ENCODE peak calls at places on chromosomes 5 and 9, in five cellular contexts. One of them, this sample, is unnamed.

GRCh38 chr5:136028782-136029742 is at the start of gene TGFBI:
- DNase-seq in A549: peak; percentile 78
- DNase-seq in K562: no peak
- DNase-seq in HCT116: no peak
- DNase-seq in WTC11: peak; percentile 72
- DNase-seq in this sample: no peak

GRCh38 chr9:134624119-134624826 is 17.3 kb upstream of the COL5A1 start:
- DNase-seq in K562: no peak
- DNase-seq in A549: no peak
- DNase-seq in WTC11: peak; percentile 9
- DNase-seq in HCT116: no peak
- DNase-seq in this sample: no peak

GRCh38 chr9:123775885-123776284 is 154.0 kb downstream of the DENND1A start:
- DNase-seq in A549: no peak
- DNase-seq in K562: no peak
- DNase-seq in WTC11: no peak
- DNase-seq in HCT116: no peak
- DNase-seq in this sample: no peak

GRCh38 chr5:146223179-146223578 is 19.8 kb downstream of the RBM27 start:
- DNase-seq in K562: no peak
- DNase-seq in WTC11: no peak
- DNase-seq in HCT116: no peak
- DNase-seq in A549: no peak
- DNase-seq in this sample: no peak

GRCh38 chr5:34511481-34511880 is 144.6 kb upstream of the RAI14 start:
- DNase-seq in A549: no peak
- DNase-seq in K562: no peak
- DNase-seq in HCT116: no peak
- DNase-seq in WTC11: no peak
- DNase-seq in this sample: no peak

GRCh38 chr5:135223404-135223803 is 175.6 kb downstream of the MACROH2A1 start:
- DNase-seq in HCT116: no peak
- DNase-seq in A549: no peak
- DNase-seq in K562: no peak
- DNase-seq in WTC11: no peak
- DNase-seq in this sample: no peak

GRCh38 chr5:67095346-67095871 is 101.2 kb downstream of the CD180 start:
- DNase-seq in A549: peak; percentile 50
- DNase-seq in HCT116: no peak
- DNase-seq in WTC11: no peak
- DNase-seq in K562: no peak
- DNase-seq in this sample: no peak

GRCh38 chr9:91060520-91061343 is 259.1 kb downstream of the SYK start:
- DNase-seq in HCT116: no peak
- DNase-seq in K562: no peak
- DNase-seq in WTC11: no peak
- DNase-seq in A549: peak; percentile 91
- DNase-seq in this sample: peak; percentile 18

GRCh38 chr9:93193978-93194377 is 10.0 kb downstream of the WNK2 start:
- DNase-seq in HCT116: no peak
- DNase-seq in WTC11: no peak
- DNase-seq in A549: no peak
- DNase-seq in K562: no peak
- DNase-seq in this sample: no peak

GRCh38 chr9:91978739-91979414 is 28.8 kb upstream of the ROR2 start:
- DNase-seq in WTC11: peak; percentile 53
- DNase-seq in K562: peak; percentile 40
- DNase-seq in A549: peak; percentile 57
- DNase-seq in HCT116: peak; percentile 26
- DNase-seq in this sample: peak; percentile 60

GRCh38 chr5:131356619-131357018 is 92.8 kb downstream of the CDC42SE2 start:
- DNase-seq in WTC11: no peak
- DNase-seq in HCT116: no peak
- DNase-seq in K562: no peak
- DNase-seq in A549: no peak
- DNase-seq in this sample: no peak

GRCh38 chr5:149240354-149240998 is 31.2 kb upstream of the AFAP1L1 start:
- DNase-seq in K562: no peak
- DNase-seq in HCT116: no peak
- DNase-seq in WTC11: no peak
- DNase-seq in A549: no peak
- DNase-seq in this sample: peak; percentile 68

GRCh38 chr9:92607773-92608172 is 62.2 kb downstream of the IPPK start:
- DNase-seq in HCT116: no peak
- DNase-seq in A549: no peak
- DNase-seq in WTC11: no peak
- DNase-seq in K562: no peak
- DNase-seq in this sample: no peak

GRCh38 chr9:81411961-81412360 is 277.4 kb downstream of the TLE1 start:
- DNase-seq in K562: no peak
- DNase-seq in A549: no peak
- DNase-seq in WTC11: no peak
- DNase-seq in HCT116: no peak
- DNase-seq in this sample: no peak

GRCh38 chr5:65811895-65812294 is 89.9 kb downstream of the NLN start:
- DNase-seq in HCT116: peak; percentile 19
- DNase-seq in K562: no peak
- DNase-seq in WTC11: no peak
- DNase-seq in A549: no peak
- DNase-seq in this sample: no peak

GRCh38 chr5:139658928-139659667 is 10.9 kb downstream of the CXXC5 start:
- DNase-seq in HCT116: no peak
- DNase-seq in K562: no peak
- DNase-seq in A549: peak; percentile 70
- DNase-seq in WTC11: no peak
- DNase-seq in this sample: peak; percentile 67

GRCh38 chr9:96554326-96554725 is 65.3 kb downstream of the CDC14B start:
- DNase-seq in A549: no peak
- DNase-seq in WTC11: no peak
- DNase-seq in K562: no peak
- DNase-seq in HCT116: no peak
- DNase-seq in this sample: no peak

GRCh38 chr9:124260769-124261603 is 3.2 kb downstream of the NEK6 start:
- DNase-seq in K562: no peak
- DNase-seq in A549: peak; percentile 73
- DNase-seq in HCT116: no peak
- DNase-seq in WTC11: no peak
- DNase-seq in this sample: peak; percentile 91

GRCh38 chr5:90434116-90434714 is 24.7 kb upstream of the CETN3 start:
- DNase-seq in A549: peak; percentile 57
- DNase-seq in WTC11: peak; percentile 77
- DNase-seq in HCT116: peak; percentile 31
- DNase-seq in K562: peak; percentile 39
- DNase-seq in this sample: peak; percentile 66

GRCh38 chr5:177440211-177440989 is 6.2 kb upstream of the PRR7 start:
- DNase-seq in A549: no peak
- DNase-seq in WTC11: no peak
- DNase-seq in K562: no peak
- DNase-seq in HCT116: no peak
- DNase-seq in this sample: no peak

GRCh38 chr9:80605129-80605528 is 1033.4 kb downstream of the TLE4 start:
- DNase-seq in K562: no peak
- DNase-seq in A549: peak; percentile 35
- DNase-seq in HCT116: no peak
- DNase-seq in WTC11: no peak
- DNase-seq in this sample: peak; percentile 11

DNA sequence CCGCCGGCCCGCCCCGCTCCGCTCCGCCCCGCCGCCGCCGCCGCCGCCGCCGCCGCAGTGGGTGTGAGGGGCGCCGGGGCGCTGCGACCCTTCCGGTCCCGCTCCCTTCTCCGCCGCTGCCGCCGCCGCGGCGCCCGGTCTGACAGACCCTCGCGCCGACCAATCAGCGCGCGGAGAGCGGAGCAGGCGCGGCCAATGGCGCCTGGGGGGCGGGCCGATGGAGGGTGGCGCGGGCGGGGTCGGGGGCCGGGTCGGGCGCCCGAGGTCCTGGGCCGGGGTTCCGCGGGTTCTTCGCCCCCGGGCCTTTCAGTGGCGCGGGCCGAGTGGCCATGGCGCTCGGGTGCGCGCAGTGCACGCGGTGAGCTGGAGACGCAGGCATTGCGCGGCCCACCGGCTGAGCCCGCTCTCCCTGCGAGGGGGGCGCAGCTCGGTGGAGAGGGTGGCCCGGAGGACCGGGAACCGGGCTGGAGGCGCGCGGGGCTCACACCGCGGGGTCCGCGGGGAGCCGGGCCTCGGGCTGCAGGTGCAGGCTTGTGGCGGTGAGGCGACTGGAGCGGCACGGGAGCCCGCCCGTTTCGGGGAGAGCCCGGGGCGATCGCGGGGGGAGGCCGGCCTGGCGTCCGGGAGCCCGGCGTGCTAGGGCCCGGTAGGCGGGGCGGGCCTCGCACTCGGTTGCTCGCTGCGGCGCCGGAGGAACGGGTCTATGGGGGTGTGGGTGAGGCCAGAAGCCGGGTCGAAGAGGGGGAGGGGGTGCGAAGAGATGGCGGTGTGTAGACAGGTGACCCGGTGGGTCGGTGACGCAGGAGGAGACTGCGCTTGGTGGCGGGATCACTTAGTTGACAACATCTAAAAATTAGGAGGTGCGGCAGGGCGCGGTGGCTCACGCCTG is at the start of gene MAPK9:
- DNase-seq in WTC11: peak; percentile 85
- DNase-seq in A549: peak; percentile 76
- DNase-seq in HCT116: peak; percentile 43
- DNase-seq in K562: peak; percentile 97
- DNase-seq in this sample: peak; percentile 86
- TF ChIP-seq MAX in WTC11: no peak
- TF ChIP-seq MAX in A549: no peak
- TF ChIP-seq MAX in HCT116: peak; percentile 12
- TF ChIP-seq MAX in K562: no peak
- TF ChIP-seq MAX in this sample: no peak

GRCh38 chr9:73199448-73199847 is 47.8 kb downstream of the ANXA1 start:
- DNase-seq in HCT116: no peak
- DNase-seq in A549: no peak
- DNase-seq in WTC11: no peak
- DNase-seq in K562: no peak
- DNase-seq in this sample: no peak

GRCh38 chr9:73202992-73203391 is 51.3 kb downstream of the ANXA1 start:
- DNase-seq in A549: no peak
- DNase-seq in WTC11: no peak
- DNase-seq in K562: no peak
- DNase-seq in HCT116: no peak
- DNase-seq in this sample: peak; percentile 25

GRCh38 chr9:73199886-73200285 is 48.2 kb downstream of the ANXA1 start:
- DNase-seq in WTC11: peak; percentile 33
- DNase-seq in K562: peak; percentile 34
- DNase-seq in HCT116: peak; percentile 43
- DNase-seq in A549: peak; percentile 88
- DNase-seq in this sample: no peak

GRCh38 chr9:73204910-73205309 is 53.2 kb downstream of the ANXA1 start:
- DNase-seq in A549: no peak
- DNase-seq in WTC11: no peak
- DNase-seq in HCT116: no peak
- DNase-seq in K562: no peak
- DNase-seq in this sample: no peak

DNA sequence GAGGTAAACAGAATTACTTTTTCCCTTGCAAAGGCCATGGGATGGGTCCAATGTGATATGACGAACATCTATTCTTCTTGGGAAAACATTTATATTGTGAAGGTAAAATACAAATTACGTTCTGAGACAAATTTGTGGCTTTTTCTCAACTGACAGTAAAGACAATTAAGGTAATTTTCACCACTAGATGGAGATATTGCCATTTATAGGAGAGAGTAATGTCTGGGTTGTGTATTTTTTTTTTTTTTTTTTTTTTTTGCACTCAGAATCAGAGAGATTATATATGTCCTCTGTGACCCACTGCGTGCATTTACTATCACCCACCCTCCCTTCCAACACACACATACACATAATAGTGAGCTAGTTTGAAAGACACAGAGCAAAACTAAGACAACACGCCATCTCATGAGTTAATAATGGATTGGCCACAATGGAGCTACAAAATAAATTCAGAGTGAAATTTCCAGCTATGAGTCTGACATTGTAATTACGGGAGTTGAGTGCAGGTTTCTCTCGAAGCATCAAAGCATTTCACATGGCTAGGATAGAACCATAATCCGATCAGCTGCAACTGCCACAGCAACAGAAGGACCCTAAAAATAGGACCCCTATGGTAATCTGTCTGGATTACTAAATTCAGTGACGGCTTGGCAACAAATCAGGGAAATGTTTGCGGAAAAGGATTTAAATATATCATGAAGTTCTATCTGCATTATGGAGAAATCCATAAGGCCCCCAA is 49.2 kb downstream of the ANXA1 start:
- DNase-seq in K562: peak; percentile 13
- DNase-seq in HCT116: peak; percentile 28
- DNase-seq in A549: peak; percentile 44
- DNase-seq in WTC11: no peak
- DNase-seq in this sample: peak; percentile 27
- TF ChIP-seq MAX in K562: no peak
- TF ChIP-seq MAX in HCT116: no peak
- TF ChIP-seq MAX in A549: no peak
- TF ChIP-seq MAX in WTC11: no peak
- TF ChIP-seq MAX in this sample: no peak

DNA sequence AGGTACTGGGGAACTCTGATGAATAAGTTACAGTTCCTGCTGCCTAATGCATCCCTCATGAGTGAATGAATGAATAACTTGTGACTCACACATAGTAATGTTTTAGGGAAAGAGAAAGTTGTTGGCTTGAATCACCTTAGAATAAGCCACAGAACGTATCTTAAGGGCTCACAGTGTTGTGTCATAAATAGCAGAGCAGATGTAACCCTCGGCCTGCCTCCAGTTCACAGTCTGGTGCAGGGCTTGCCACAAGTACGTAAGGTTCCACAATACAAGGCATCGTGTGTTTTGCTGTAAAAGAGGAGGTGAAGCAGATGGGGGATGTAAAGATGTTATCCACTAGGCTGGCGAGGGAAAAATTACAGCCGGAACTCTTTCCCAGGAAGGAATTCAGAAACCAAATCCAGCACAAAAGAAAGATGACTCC is 218.7 kb downstream of the TRPM3 start:
- DNase-seq in K562: no peak
- DNase-seq in WTC11: no peak
- DNase-seq in A549: peak; percentile 31
- DNase-seq in HCT116: no peak
- DNase-seq in this sample: no peak
- TF ChIP-seq MAX in K562: no peak
- TF ChIP-seq MAX in WTC11: no peak
- TF ChIP-seq MAX in A549: no peak
- TF ChIP-seq MAX in HCT116: no peak
- TF ChIP-seq MAX in this sample: no peak

GRCh38 chr5:1330847-1331831 is 13.8 kb downstream of the CLPTM1L start:
- DNase-seq in HCT116: no peak
- DNase-seq in WTC11: no peak
- DNase-seq in K562: no peak
- DNase-seq in A549: no peak
- DNase-seq in this sample: no peak

GRCh38 chr5:1329111-1329579 is 15.8 kb downstream of the CLPTM1L start:
- DNase-seq in K562: no peak
- DNase-seq in A549: no peak
- DNase-seq in HCT116: no peak
- DNase-seq in WTC11: no peak
- DNase-seq in this sample: no peak

GRCh38 chr5:1331861-1332405 is 13.0 kb downstream of the CLPTM1L start:
- DNase-seq in HCT116: no peak
- DNase-seq in A549: no peak
- DNase-seq in K562: no peak
- DNase-seq in WTC11: no peak
- DNase-seq in this sample: no peak

GRCh38 chr5:1332461-1333001 is 12.4 kb downstream of the CLPTM1L start:
- DNase-seq in WTC11: no peak
- DNase-seq in HCT116: no peak
- DNase-seq in A549: peak; percentile 62
- DNase-seq in K562: peak; percentile 43
- DNase-seq in this sample: peak; percentile 58

GRCh38 chr5:1330146-1330846 is 14.6 kb downstream of the CLPTM1L start:
- DNase-seq in K562: no peak
- DNase-seq in A549: no peak
- DNase-seq in HCT116: no peak
- DNase-seq in WTC11: no peak
- DNase-seq in this sample: no peak
- TF ChIP-seq MAX in K562: no peak
- TF ChIP-seq MAX in A549: no peak
- TF ChIP-seq MAX in HCT116: no peak
- TF ChIP-seq MAX in WTC11: no peak
- TF ChIP-seq MAX in this sample: no peak